ENCODE peak calls at places on chromosome 10, in six cellular contexts. One of them, this sample, is unnamed.

GRCh38 chr10:58743466-58744115 is 230.9 kb downstream of the BICC1 start:
- DNase-seq in GM06990: no peak
- DNase-seq in PC-9: no peak
- DNase-seq in kidney epithelial cell: no peak
- DNase-seq in fibroblast of the aortic adventitia: peak; percentile 67
- DNase-seq in psoas muscle: no peak
- DNase-seq in this sample: no peak

GRCh38 chr10:117424789-117425649 is 49.8 kb upstream of the PDZD8 start:
- DNase-seq in PC-9: no peak
- DNase-seq in fibroblast of the aortic adventitia: no peak
- DNase-seq in kidney epithelial cell: no peak
- DNase-seq in GM06990: no peak
- DNase-seq in psoas muscle: no peak
- DNase-seq in this sample: no peak

GRCh38 chr10:114795039-114795438 is 26.5 kb upstream of the FHIP2A start:
- DNase-seq in psoas muscle: no peak
- DNase-seq in PC-9: no peak
- DNase-seq in kidney epithelial cell: no peak
- DNase-seq in fibroblast of the aortic adventitia: no peak
- DNase-seq in GM06990: no peak
- DNase-seq in this sample: no peak

GRCh38 chr10:131739201-131739600 is 161.6 kb upstream of the PPP2R2D start:
- DNase-seq in psoas muscle: no peak
- DNase-seq in fibroblast of the aortic adventitia: no peak
- DNase-seq in PC-9: no peak
- DNase-seq in kidney epithelial cell: no peak
- DNase-seq in GM06990: no peak
- DNase-seq in this sample: peak; percentile 39

GRCh38 chr10:115624448-115624847 is 531.3 kb downstream of the ATRNL1 start:
- DNase-seq in fibroblast of the aortic adventitia: no peak
- DNase-seq in psoas muscle: no peak
- DNase-seq in kidney epithelial cell: peak; percentile 5
- DNase-seq in PC-9: no peak
- DNase-seq in GM06990: no peak
- DNase-seq in this sample: no peak

GRCh38 chr10:9302142-9302746 is 1247.8 kb downstream of the GATA3 start:
- DNase-seq in kidney epithelial cell: peak; percentile 23
- DNase-seq in GM06990: no peak
- DNase-seq in fibroblast of the aortic adventitia: peak; percentile 74
- DNase-seq in PC-9: no peak
- DNase-seq in psoas muscle: no peak
- DNase-seq in this sample: no peak

GRCh38 chr10:132481690-132482089 is 55.9 kb upstream of the INPP5A start:
- DNase-seq in kidney epithelial cell: no peak
- DNase-seq in fibroblast of the aortic adventitia: no peak
- DNase-seq in PC-9: no peak
- DNase-seq in GM06990: no peak
- DNase-seq in psoas muscle: no peak
- DNase-seq in this sample: no peak

GRCh38 chr10:85138046-85138445 is 809.7 kb downstream of the CCSER2 start:
- DNase-seq in PC-9: no peak
- DNase-seq in GM06990: no peak
- DNase-seq in fibroblast of the aortic adventitia: no peak
- DNase-seq in kidney epithelial cell: no peak
- DNase-seq in psoas muscle: no peak
- DNase-seq in this sample: no peak

GRCh38 chr10:132121511-132121830 is 55.7 kb downstream of the JAKMIP3 start:
- DNase-seq in fibroblast of the aortic adventitia: no peak
- DNase-seq in PC-9: no peak
- DNase-seq in kidney epithelial cell: no peak
- DNase-seq in psoas muscle: no peak
- DNase-seq in GM06990: no peak
- DNase-seq in this sample: no peak

GRCh38 chr10:120477006-120477722 is 20.1 kb downstream of the PLPP4 start:
- DNase-seq in fibroblast of the aortic adventitia: peak; percentile 84
- DNase-seq in kidney epithelial cell: no peak
- DNase-seq in GM06990: no peak
- DNase-seq in PC-9: no peak
- DNase-seq in psoas muscle: no peak
- DNase-seq in this sample: no peak

GRCh38 chr10:24762161-24762924 is 38.7 kb upstream of the ARHGAP21 start:
- DNase-seq in fibroblast of the aortic adventitia: peak; percentile 63
- DNase-seq in kidney epithelial cell: no peak
- DNase-seq in psoas muscle: no peak
- DNase-seq in PC-9: no peak
- DNase-seq in GM06990: no peak
- DNase-seq in this sample: no peak

GRCh38 chr10:15829495-15829894 is 30.8 kb downstream of the MINDY3 start:
- DNase-seq in GM06990: no peak
- DNase-seq in PC-9: no peak
- DNase-seq in kidney epithelial cell: no peak
- DNase-seq in fibroblast of the aortic adventitia: no peak
- DNase-seq in psoas muscle: no peak
- DNase-seq in this sample: no peak

GRCh38 chr10:8017276-8017675 is 37.2 kb upstream of the GATA3 start:
- DNase-seq in psoas muscle: no peak
- DNase-seq in fibroblast of the aortic adventitia: peak; percentile 43
- DNase-seq in kidney epithelial cell: no peak
- DNase-seq in PC-9: no peak
- DNase-seq in GM06990: no peak
- DNase-seq in this sample: no peak

GRCh38 chr10:408223-408622 is 273.0 kb downstream of the ZMYND11 start:
- DNase-seq in PC-9: no peak
- DNase-seq in GM06990: no peak
- DNase-seq in fibroblast of the aortic adventitia: no peak
- DNase-seq in kidney epithelial cell: no peak
- DNase-seq in psoas muscle: no peak
- DNase-seq in this sample: no peak

GRCh38 chr10:14039968-14040668 is 290.6 kb downstream of the FRMD4A start:
- DNase-seq in PC-9: no peak
- DNase-seq in fibroblast of the aortic adventitia: peak; percentile 94
- DNase-seq in psoas muscle: no peak
- DNase-seq in kidney epithelial cell: no peak
- DNase-seq in GM06990: no peak
- DNase-seq in this sample: no peak

GRCh38 chr10:21694646-21695045 is 160.6 kb downstream of the MLLT10 start:
- DNase-seq in psoas muscle: no peak
- DNase-seq in PC-9: no peak
- DNase-seq in fibroblast of the aortic adventitia: peak; percentile 77
- DNase-seq in kidney epithelial cell: no peak
- DNase-seq in GM06990: no peak
- DNase-seq in this sample: no peak

GRCh38 chr10:86651021-86651471 is 3.3 kb upstream of the OPN4 start:
- DNase-seq in PC-9: no peak
- DNase-seq in GM06990: no peak
- DNase-seq in psoas muscle: no peak
- DNase-seq in fibroblast of the aortic adventitia: no peak
- DNase-seq in kidney epithelial cell: no peak
- DNase-seq in this sample: no peak

GRCh38 chr10:60901561-60902235 is 42.3 kb downstream of the RHOBTB1 start:
- DNase-seq in psoas muscle: peak; percentile 60
- DNase-seq in fibroblast of the aortic adventitia: no peak
- DNase-seq in kidney epithelial cell: no peak
- DNase-seq in PC-9: no peak
- DNase-seq in GM06990: no peak
- DNase-seq in this sample: no peak

GRCh38 chr10:17950726-17951125 is 992 bp upstream of the SLC39A12 start:
- DNase-seq in fibroblast of the aortic adventitia: no peak
- DNase-seq in psoas muscle: no peak
- DNase-seq in GM06990: no peak
- DNase-seq in PC-9: no peak
- DNase-seq in kidney epithelial cell: no peak
- DNase-seq in this sample: peak; percentile 78

GRCh38 chr10:132655735-132656134 is 118.1 kb downstream of the INPP5A start:
- DNase-seq in fibroblast of the aortic adventitia: no peak
- DNase-seq in PC-9: no peak
- DNase-seq in kidney epithelial cell: no peak
- DNase-seq in GM06990: no peak
- DNase-seq in psoas muscle: peak; percentile 12
- DNase-seq in this sample: no peak

GRCh38 chr10:104333728-104334373 is 4.4 kb downstream of the ITPRIP start:
- DNase-seq in GM06990: no peak
- DNase-seq in fibroblast of the aortic adventitia: no peak
- DNase-seq in PC-9: no peak
- DNase-seq in kidney epithelial cell: no peak
- DNase-seq in psoas muscle: no peak
- DNase-seq in this sample: peak; percentile 71

GRCh38 chr10:132758867-132759266 is 27.1 kb downstream of the NKX6-2 start:
- DNase-seq in kidney epithelial cell: no peak
- DNase-seq in PC-9: no peak
- DNase-seq in fibroblast of the aortic adventitia: no peak
- DNase-seq in GM06990: no peak
- DNase-seq in psoas muscle: no peak
- DNase-seq in this sample: no peak

GRCh38 chr10:90723416-90724068 is 134.3 kb downstream of the HTR7 start:
- DNase-seq in kidney epithelial cell: no peak
- DNase-seq in psoas muscle: no peak
- DNase-seq in PC-9: peak; percentile 6
- DNase-seq in GM06990: no peak
- DNase-seq in fibroblast of the aortic adventitia: no peak
- DNase-seq in this sample: no peak

GRCh38 chr10:86662186-86663045 is 5.9 kb upstream of the LDB3 start:
- DNase-seq in psoas muscle: peak; percentile 12
- DNase-seq in GM06990: no peak
- DNase-seq in PC-9: no peak
- DNase-seq in fibroblast of the aortic adventitia: no peak
- DNase-seq in kidney epithelial cell: no peak
- DNase-seq in this sample: no peak

GRCh38 chr10:58573970-58574538 is 61.4 kb downstream of the BICC1 start:
- DNase-seq in PC-9: no peak
- DNase-seq in kidney epithelial cell: no peak
- DNase-seq in GM06990: no peak
- DNase-seq in psoas muscle: no peak
- DNase-seq in fibroblast of the aortic adventitia: peak; percentile 73
- DNase-seq in this sample: no peak

GRCh38 chr10:29816801-29817558 is 182.2 kb upstream of the SVIL start:
- DNase-seq in kidney epithelial cell: no peak
- DNase-seq in fibroblast of the aortic adventitia: no peak
- DNase-seq in PC-9: no peak
- DNase-seq in GM06990: no peak
- DNase-seq in psoas muscle: no peak
- DNase-seq in this sample: peak; percentile 59
- H3K4me3 ChIP-seq in kidney epithelial cell: no peak overlapping the region
- H3K4me3 ChIP-seq in fibroblast of the aortic adventitia: no peak overlapping the region
- H3K4me3 ChIP-seq in PC-9: no peak overlapping the region
- H3K4me3 ChIP-seq in GM06990: no peak overlapping the region
- H3K4me3 ChIP-seq in psoas muscle: no peak overlapping the region
- H3K4me3 ChIP-seq in this sample: no peak overlapping the region

GRCh38 chr10:88828310-88828709 is 23.3 kb downstream of the ANKRD22 start:
- DNase-seq in psoas muscle: no peak
- DNase-seq in kidney epithelial cell: no peak
- DNase-seq in fibroblast of the aortic adventitia: no peak
- DNase-seq in PC-9: no peak
- DNase-seq in GM06990: no peak
- DNase-seq in this sample: no peak

GRCh38 chr10:88831709-88832108 is 19.9 kb downstream of the ANKRD22 start:
- DNase-seq in kidney epithelial cell: no peak
- DNase-seq in psoas muscle: no peak
- DNase-seq in fibroblast of the aortic adventitia: no peak
- DNase-seq in GM06990: no peak
- DNase-seq in PC-9: no peak
- DNase-seq in this sample: no peak

GRCh38 chr10:88830643-88831277 is 20.9 kb downstream of the ANKRD22 start:
- DNase-seq in fibroblast of the aortic adventitia: no peak
- DNase-seq in psoas muscle: no peak
- DNase-seq in GM06990: no peak
- DNase-seq in kidney epithelial cell: no peak
- DNase-seq in PC-9: no peak
- DNase-seq in this sample: no peak

GRCh38 chr10:88827718-88828117 is 23.9 kb downstream of the ANKRD22 start:
- DNase-seq in GM06990: no peak
- DNase-seq in kidney epithelial cell: no peak
- DNase-seq in PC-9: no peak
- DNase-seq in psoas muscle: no peak
- DNase-seq in fibroblast of the aortic adventitia: no peak
- DNase-seq in this sample: no peak

DNA sequence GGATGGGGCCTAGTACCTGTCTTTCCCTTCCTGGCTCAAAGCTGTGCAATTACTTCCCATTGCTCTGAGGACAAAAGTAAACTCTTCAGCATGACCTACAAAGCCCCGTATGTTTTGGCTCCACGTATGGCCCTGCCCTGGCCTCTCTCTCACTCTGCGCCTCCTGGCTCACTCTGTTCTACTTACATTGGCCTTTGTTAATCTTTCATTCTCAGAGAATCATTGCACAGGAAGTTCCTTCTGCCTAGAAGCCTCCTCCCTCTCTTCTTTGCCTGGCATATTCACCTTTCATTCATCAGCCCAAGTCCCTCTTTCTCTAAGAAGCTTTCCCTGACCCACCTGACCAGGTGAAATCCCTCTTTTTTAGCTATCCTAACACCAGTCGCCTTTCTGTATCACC is 23.9 kb downstream of the LIPM start:
- DNase-seq in psoas muscle: no peak
- DNase-seq in kidney epithelial cell: no peak
- DNase-seq in PC-9: no peak
- DNase-seq in fibroblast of the aortic adventitia: no peak
- DNase-seq in GM06990: no peak
- DNase-seq in this sample: no peak
- H3K4me3 ChIP-seq in psoas muscle: no peak overlapping the region
- H3K4me3 ChIP-seq in kidney epithelial cell: no peak overlapping the region
- H3K4me3 ChIP-seq in PC-9: no peak overlapping the region
- H3K4me3 ChIP-seq in fibroblast of the aortic adventitia: no peak overlapping the region
- H3K4me3 ChIP-seq in GM06990: no peak overlapping the region
- H3K4me3 ChIP-seq in this sample: no peak overlapping the region

GRCh38 chr10:27242473-27242950 is 1.9 kb upstream of the ACBD5 start:
- DNase-seq in fibroblast of the aortic adventitia: no peak
- DNase-seq in GM06990: no peak
- DNase-seq in psoas muscle: no peak
- DNase-seq in kidney epithelial cell: no peak
- DNase-seq in PC-9: no peak
- DNase-seq in this sample: no peak
- H3K4me3 ChIP-seq in fibroblast of the aortic adventitia: peak overlapping the region; percentile 88
- H3K4me3 ChIP-seq in GM06990: peak overlapping the region; percentile 94
- H3K4me3 ChIP-seq in psoas muscle: peak overlapping the region; percentile 88
- H3K4me3 ChIP-seq in kidney epithelial cell: peak overlapping the region; percentile 73
- H3K4me3 ChIP-seq in PC-9: peak overlapping the region; percentile 72
- H3K4me3 ChIP-seq in this sample: peak overlapping the region; percentile 62

GRCh38 chr10:16945566-16945965 is 128.3 kb upstream of the RSU1 start:
- DNase-seq in kidney epithelial cell: no peak
- DNase-seq in fibroblast of the aortic adventitia: peak; percentile 22
- DNase-seq in GM06990: no peak
- DNase-seq in PC-9: no peak
- DNase-seq in psoas muscle: no peak
- DNase-seq in this sample: no peak

GRCh38 chr10:16947071-16947470 is 129.8 kb upstream of the RSU1 start:
- DNase-seq in fibroblast of the aortic adventitia: no peak
- DNase-seq in kidney epithelial cell: no peak
- DNase-seq in psoas muscle: no peak
- DNase-seq in PC-9: no peak
- DNase-seq in GM06990: no peak
- DNase-seq in this sample: no peak

GRCh38 chr10:16943301-16944080 is 126.3 kb upstream of the RSU1 start:
- DNase-seq in psoas muscle: no peak
- DNase-seq in GM06990: no peak
- DNase-seq in PC-9: no peak
- DNase-seq in fibroblast of the aortic adventitia: peak; percentile 66
- DNase-seq in kidney epithelial cell: no peak
- DNase-seq in this sample: no peak

GRCh38 chr10:16944081-16944922 is 127.1 kb upstream of the RSU1 start:
- DNase-seq in PC-9: no peak
- DNase-seq in kidney epithelial cell: no peak
- DNase-seq in GM06990: no peak
- DNase-seq in fibroblast of the aortic adventitia: peak; percentile 92
- DNase-seq in psoas muscle: no peak
- DNase-seq in this sample: no peak

GRCh38 chr10:16944961-16945360 is 127.7 kb upstream of the RSU1 start:
- DNase-seq in fibroblast of the aortic adventitia: peak; percentile 14
- DNase-seq in kidney epithelial cell: no peak
- DNase-seq in GM06990: no peak
- DNase-seq in PC-9: no peak
- DNase-seq in psoas muscle: no peak
- DNase-seq in this sample: no peak
- H3K4me3 ChIP-seq in fibroblast of the aortic adventitia: no peak overlapping the region
- H3K4me3 ChIP-seq in kidney epithelial cell: no peak overlapping the region
- H3K4me3 ChIP-seq in GM06990: no peak overlapping the region
- H3K4me3 ChIP-seq in PC-9: no peak overlapping the region
- H3K4me3 ChIP-seq in psoas muscle: no peak overlapping the region
- H3K4me3 ChIP-seq in this sample: no peak overlapping the region

This sample was measured in lower leg skin.